ENCODE peak calls at places on chromosome 5, in six cellular contexts. One of them, this sample, is unnamed. For H3K9me3, the result is how much of the 10 kb centered on the place peaks cover.

GRCh38 chr5:139294372-139295165 is 1.0 kb downstream of the MATR3 start:
- DNase-seq in CD4-positive, alpha-beta memory T cell: peak
- DNase-seq in CD4-positive, alpha-beta T cell: peak
- DNase-seq in BE2C: peak
- DNase-seq in A549: peak
- DNase-seq in adipocyte: peak
- DNase-seq in this sample: peak

GRCh38 chr5:179623001-179623905 is at the start of gene HNRNPH1:
- DNase-seq in CD4-positive, alpha-beta memory T cell: peak
- DNase-seq in BE2C: peak
- DNase-seq in adipocyte: peak
- DNase-seq in A549: peak
- DNase-seq in CD4-positive, alpha-beta T cell: peak
- DNase-seq in this sample: peak

GRCh38 chr5:89756955-89757354 is 652.6 kb downstream of the CETN3 start:
- DNase-seq in CD4-positive, alpha-beta T cell: no peak
- DNase-seq in A549: no peak
- DNase-seq in adipocyte: peak
- DNase-seq in CD4-positive, alpha-beta memory T cell: no peak
- DNase-seq in BE2C: no peak
- DNase-seq in this sample: no peak

GRCh38 chr5:157464518-157465171 is 4.6 kb downstream of the NIPAL4 start:
- DNase-seq in A549: peak
- DNase-seq in BE2C: no peak
- DNase-seq in adipocyte: peak
- DNase-seq in CD4-positive, alpha-beta T cell: peak
- DNase-seq in CD4-positive, alpha-beta memory T cell: no peak
- DNase-seq in this sample: no peak

GRCh38 chr5:36744678-36745659 is 131.6 kb upstream of the NIPBL start:
- DNase-seq in BE2C: peak
- DNase-seq in CD4-positive, alpha-beta memory T cell: no peak
- DNase-seq in CD4-positive, alpha-beta T cell: no peak
- DNase-seq in A549: peak
- DNase-seq in adipocyte: peak
- DNase-seq in this sample: no peak

GRCh38 chr5:156329197-156329611 is 2.2 kb downstream of the SGCD start:
- DNase-seq in BE2C: no peak
- DNase-seq in CD4-positive, alpha-beta T cell: no peak
- DNase-seq in A549: no peak
- DNase-seq in adipocyte: peak
- DNase-seq in CD4-positive, alpha-beta memory T cell: no peak
- DNase-seq in this sample: no peak

GRCh38 chr5:124906339-124907097 is 160.1 kb upstream of the ZNF608 start:
- DNase-seq in BE2C: peak
- DNase-seq in CD4-positive, alpha-beta memory T cell: no peak
- DNase-seq in A549: peak
- DNase-seq in CD4-positive, alpha-beta T cell: no peak
- DNase-seq in adipocyte: peak
- DNase-seq in this sample: no peak

GRCh38 chr5:145711417-145711816 is 123.7 kb downstream of the PRELID2 start:
- DNase-seq in CD4-positive, alpha-beta memory T cell: no peak
- DNase-seq in CD4-positive, alpha-beta T cell: no peak
- DNase-seq in BE2C: no peak
- DNase-seq in A549: no peak
- DNase-seq in adipocyte: no peak
- DNase-seq in this sample: no peak

GRCh38 chr5:58060971-58061370 is 398.9 kb downstream of the PLK2 start:
- DNase-seq in CD4-positive, alpha-beta memory T cell: no peak
- DNase-seq in adipocyte: peak
- DNase-seq in BE2C: no peak
- DNase-seq in A549: no peak
- DNase-seq in CD4-positive, alpha-beta T cell: no peak
- DNase-seq in this sample: no peak

GRCh38 chr5:14110680-14111079 is 32.5 kb upstream of the TRIO start:
- DNase-seq in CD4-positive, alpha-beta T cell: no peak
- DNase-seq in CD4-positive, alpha-beta memory T cell: no peak
- DNase-seq in BE2C: no peak
- DNase-seq in A549: peak
- DNase-seq in adipocyte: no peak
- DNase-seq in this sample: no peak

GRCh38 chr5:158976035-158976434 is 123.7 kb downstream of the EBF1 start:
- DNase-seq in adipocyte: peak
- DNase-seq in CD4-positive, alpha-beta T cell: no peak
- DNase-seq in A549: peak
- DNase-seq in BE2C: no peak
- DNase-seq in CD4-positive, alpha-beta memory T cell: no peak
- DNase-seq in this sample: no peak

GRCh38 chr5:109885205-109885604 is 195.5 kb downstream of the MAN2A1 start:
- DNase-seq in CD4-positive, alpha-beta T cell: no peak
- DNase-seq in CD4-positive, alpha-beta memory T cell: no peak
- DNase-seq in A549: no peak
- DNase-seq in adipocyte: no peak
- DNase-seq in BE2C: no peak
- DNase-seq in this sample: no peak

GRCh38 chr5:159971038-159971437 is 37.9 kb upstream of the TTC1 start:
- DNase-seq in BE2C: no peak
- DNase-seq in A549: no peak
- DNase-seq in CD4-positive, alpha-beta memory T cell: no peak
- DNase-seq in adipocyte: peak
- DNase-seq in CD4-positive, alpha-beta T cell: no peak
- DNase-seq in this sample: no peak

GRCh38 chr5:112549127-112549526 is 130.1 kb upstream of the EPB41L4A start:
- DNase-seq in CD4-positive, alpha-beta T cell: no peak
- DNase-seq in adipocyte: no peak
- DNase-seq in CD4-positive, alpha-beta memory T cell: no peak
- DNase-seq in A549: no peak
- DNase-seq in BE2C: no peak
- DNase-seq in this sample: no peak

GRCh38 chr5:148343049-148343413 is 7.7 kb downstream of the SPINK9 start:
- DNase-seq in CD4-positive, alpha-beta T cell: no peak
- DNase-seq in A549: peak
- DNase-seq in BE2C: no peak
- DNase-seq in CD4-positive, alpha-beta memory T cell: no peak
- DNase-seq in adipocyte: no peak
- DNase-seq in this sample: no peak

GRCh38 chr5:75236322-75237316 is at the start of gene ANKRD31:
- DNase-seq in CD4-positive, alpha-beta memory T cell: peak
- DNase-seq in A549: peak
- DNase-seq in CD4-positive, alpha-beta T cell: peak
- DNase-seq in adipocyte: peak
- DNase-seq in BE2C: peak
- DNase-seq in this sample: peak

GRCh38 chr5:139108056-139108811 is 89.9 kb downstream of the SIL1 start:
- DNase-seq in BE2C: no peak
- DNase-seq in adipocyte: peak
- DNase-seq in A549: no peak
- DNase-seq in CD4-positive, alpha-beta memory T cell: no peak
- DNase-seq in CD4-positive, alpha-beta T cell: no peak
- DNase-seq in this sample: no peak

GRCh38 chr5:122095158-122095557 is 17.1 kb upstream of the LOX start:
- DNase-seq in A549: no peak
- DNase-seq in BE2C: no peak
- DNase-seq in CD4-positive, alpha-beta memory T cell: no peak
- DNase-seq in CD4-positive, alpha-beta T cell: no peak
- DNase-seq in adipocyte: no peak
- DNase-seq in this sample: no peak

GRCh38 chr5:107801061-107801460 is 130.3 kb upstream of the EFNA5 start:
- DNase-seq in BE2C: no peak
- DNase-seq in adipocyte: no peak
- DNase-seq in CD4-positive, alpha-beta memory T cell: no peak
- DNase-seq in A549: no peak
- DNase-seq in CD4-positive, alpha-beta T cell: no peak
- DNase-seq in this sample: no peak

GRCh38 chr5:9058666-9059065 is 487.2 kb downstream of the SEMA5A start:
- DNase-seq in BE2C: no peak
- DNase-seq in CD4-positive, alpha-beta memory T cell: no peak
- DNase-seq in CD4-positive, alpha-beta T cell: no peak
- DNase-seq in A549: no peak
- DNase-seq in adipocyte: peak
- DNase-seq in this sample: no peak

GRCh38 chr5:9058161-9058560 is 487.7 kb downstream of the SEMA5A start:
- DNase-seq in CD4-positive, alpha-beta memory T cell: no peak
- DNase-seq in adipocyte: no peak
- DNase-seq in BE2C: no peak
- DNase-seq in A549: no peak
- DNase-seq in CD4-positive, alpha-beta T cell: no peak
- DNase-seq in this sample: no peak

GRCh38 chr5:9054821-9055589 is 490.9 kb downstream of the SEMA5A start:
- DNase-seq in adipocyte: peak
- DNase-seq in A549: no peak
- DNase-seq in BE2C: no peak
- DNase-seq in CD4-positive, alpha-beta memory T cell: no peak
- DNase-seq in CD4-positive, alpha-beta T cell: no peak
- DNase-seq in this sample: no peak

GRCh38 chr5:9056046-9056445 is 489.8 kb downstream of the SEMA5A start:
- DNase-seq in A549: no peak
- DNase-seq in adipocyte: no peak
- DNase-seq in CD4-positive, alpha-beta memory T cell: no peak
- DNase-seq in BE2C: no peak
- DNase-seq in CD4-positive, alpha-beta T cell: no peak
- DNase-seq in this sample: no peak

GRCh38 chr5:9057406-9058000 is 488.4 kb downstream of the SEMA5A start:
- DNase-seq in CD4-positive, alpha-beta T cell: no peak
- DNase-seq in BE2C: no peak
- DNase-seq in A549: no peak
- DNase-seq in adipocyte: no peak
- DNase-seq in CD4-positive, alpha-beta memory T cell: no peak
- DNase-seq in this sample: no peak
- H3K9me3 ChIP-seq in CD4-positive, alpha-beta T cell: under half
- H3K9me3 ChIP-seq in BE2C: under half
- H3K9me3 ChIP-seq in A549: under half
- H3K9me3 ChIP-seq in adipocyte: under half
- H3K9me3 ChIP-seq in CD4-positive, alpha-beta memory T cell: under half
- H3K9me3 ChIP-seq in this sample: under half

GRCh38 chr5:4100739-4101138 is 505.1 kb downstream of the IRX1 start:
- DNase-seq in BE2C: no peak
- DNase-seq in CD4-positive, alpha-beta T cell: no peak
- DNase-seq in A549: no peak
- DNase-seq in adipocyte: no peak
- DNase-seq in CD4-positive, alpha-beta memory T cell: no peak
- DNase-seq in this sample: no peak
- H3K9me3 ChIP-seq in BE2C: under half
- H3K9me3 ChIP-seq in CD4-positive, alpha-beta T cell: under half
- H3K9me3 ChIP-seq in A549: under half
- H3K9me3 ChIP-seq in adipocyte: under half
- H3K9me3 ChIP-seq in CD4-positive, alpha-beta memory T cell: under half
- H3K9me3 ChIP-seq in this sample: under half

DNA sequence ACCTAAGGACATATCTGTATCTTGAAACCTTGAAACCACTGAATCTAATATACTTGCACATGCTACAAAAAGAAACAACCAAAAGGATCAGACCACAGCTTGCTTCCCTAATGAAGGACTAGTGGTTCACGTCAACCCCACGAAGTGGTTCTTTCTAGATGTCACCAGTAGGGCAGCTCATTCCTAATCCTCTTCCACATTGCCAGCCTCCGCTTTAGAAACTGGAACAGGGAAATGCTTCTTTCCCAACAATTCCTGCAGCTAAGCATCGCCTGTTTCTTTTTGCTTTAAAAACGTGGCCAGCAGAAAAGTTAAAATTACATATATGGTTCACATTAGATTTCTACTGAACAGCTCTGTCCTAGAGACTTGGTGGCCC is 100.2 kb downstream of the MTX3 start:
- DNase-seq in A549: no peak
- DNase-seq in CD4-positive, alpha-beta T cell: no peak
- DNase-seq in CD4-positive, alpha-beta memory T cell: no peak
- DNase-seq in adipocyte: no peak
- DNase-seq in BE2C: no peak
- DNase-seq in this sample: no peak
- H3K9me3 ChIP-seq in A549: under half
- H3K9me3 ChIP-seq in CD4-positive, alpha-beta T cell: under half
- H3K9me3 ChIP-seq in CD4-positive, alpha-beta memory T cell: under half
- H3K9me3 ChIP-seq in adipocyte: under half
- H3K9me3 ChIP-seq in BE2C: under half
- H3K9me3 ChIP-seq in this sample: under half

GRCh38 chr5:153939101-153939500 is 99.6 kb downstream of the FAM114A2 start:
- DNase-seq in CD4-positive, alpha-beta T cell: no peak
- DNase-seq in adipocyte: no peak
- DNase-seq in CD4-positive, alpha-beta memory T cell: no peak
- DNase-seq in BE2C: no peak
- DNase-seq in A549: no peak
- DNase-seq in this sample: no peak

GRCh38 chr5:153941265-153941664 is 97.4 kb downstream of the FAM114A2 start:
- DNase-seq in CD4-positive, alpha-beta memory T cell: no peak
- DNase-seq in BE2C: no peak
- DNase-seq in A549: no peak
- DNase-seq in CD4-positive, alpha-beta T cell: no peak
- DNase-seq in adipocyte: no peak
- DNase-seq in this sample: no peak

GRCh38 chr5:153938131-153938842 is 100.4 kb downstream of the FAM114A2 start:
- DNase-seq in A549: no peak
- DNase-seq in BE2C: no peak
- DNase-seq in CD4-positive, alpha-beta memory T cell: no peak
- DNase-seq in adipocyte: peak
- DNase-seq in CD4-positive, alpha-beta T cell: no peak
- DNase-seq in this sample: no peak

DNA sequence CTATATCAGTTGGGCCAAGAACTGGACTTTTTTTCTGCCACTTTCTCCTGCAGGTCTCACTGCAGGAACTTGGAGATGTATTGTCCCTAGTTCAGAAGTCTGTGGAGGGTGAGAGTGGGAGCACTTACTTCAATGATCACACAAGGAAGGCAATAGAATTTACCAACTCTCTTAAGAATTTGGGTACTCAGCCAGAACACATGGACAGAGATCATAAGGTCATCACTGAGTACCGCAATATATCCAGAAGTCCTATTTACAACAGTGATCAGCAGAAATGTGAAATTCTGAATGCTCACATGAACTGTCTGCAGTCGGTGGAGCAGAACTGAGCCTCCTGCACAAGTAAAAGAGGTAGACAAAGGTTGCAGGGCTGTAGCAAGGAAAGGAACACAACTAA is 101.0 kb downstream of the FAM114A2 start:
- DNase-seq in BE2C: no peak
- DNase-seq in A549: no peak
- DNase-seq in CD4-positive, alpha-beta memory T cell: no peak
- DNase-seq in adipocyte: no peak
- DNase-seq in CD4-positive, alpha-beta T cell: no peak
- DNase-seq in this sample: no peak
- H3K9me3 ChIP-seq in BE2C: under half
- H3K9me3 ChIP-seq in A549: under half
- H3K9me3 ChIP-seq in CD4-positive, alpha-beta memory T cell: under half
- H3K9me3 ChIP-seq in adipocyte: half or more
- H3K9me3 ChIP-seq in CD4-positive, alpha-beta T cell: under half
- H3K9me3 ChIP-seq in this sample: under half

GRCh38 chr5:76503929-76504328 is 100.8 kb downstream of the IQGAP2 start:
- DNase-seq in CD4-positive, alpha-beta memory T cell: no peak
- DNase-seq in adipocyte: no peak
- DNase-seq in BE2C: no peak
- DNase-seq in CD4-positive, alpha-beta T cell: no peak
- DNase-seq in A549: no peak
- DNase-seq in this sample: no peak
- H3K9me3 ChIP-seq in CD4-positive, alpha-beta memory T cell: under half
- H3K9me3 ChIP-seq in adipocyte: under half
- H3K9me3 ChIP-seq in BE2C: under half
- H3K9me3 ChIP-seq in CD4-positive, alpha-beta T cell: under half
- H3K9me3 ChIP-seq in A549: under half
- H3K9me3 ChIP-seq in this sample: under half

GRCh38 chr5:133900498-133901270 is 67.7 kb downstream of the C5orf15 start:
- DNase-seq in BE2C: peak
- DNase-seq in CD4-positive, alpha-beta T cell: no peak
- DNase-seq in CD4-positive, alpha-beta memory T cell: no peak
- DNase-seq in adipocyte: no peak
- DNase-seq in A549: no peak
- DNase-seq in this sample: no peak
- H3K9me3 ChIP-seq in BE2C: under half
- H3K9me3 ChIP-seq in CD4-positive, alpha-beta T cell: under half
- H3K9me3 ChIP-seq in CD4-positive, alpha-beta memory T cell: under half
- H3K9me3 ChIP-seq in adipocyte: under half
- H3K9me3 ChIP-seq in A549: under half
- H3K9me3 ChIP-seq in this sample: under half

GRCh38 chr5:141398608-141399007 is 861 bp downstream of the PCDHGB5 start:
- DNase-seq in A549: no peak
- DNase-seq in BE2C: no peak
- DNase-seq in CD4-positive, alpha-beta T cell: no peak
- DNase-seq in adipocyte: no peak
- DNase-seq in CD4-positive, alpha-beta memory T cell: no peak
- DNase-seq in this sample: no peak
- H3K9me3 ChIP-seq in A549: half or more
- H3K9me3 ChIP-seq in BE2C: under half
- H3K9me3 ChIP-seq in CD4-positive, alpha-beta T cell: under half
- H3K9me3 ChIP-seq in adipocyte: under half
- H3K9me3 ChIP-seq in CD4-positive, alpha-beta memory T cell: under half
- H3K9me3 ChIP-seq in this sample: under half